ENCODE peak calls at places on chromosomes 6 and 20, in four cellular contexts. B is mesenchymal stem cell, N is neural progenitor cell, E is HCT116. H is an unnamed sample.

GRCh38 chr20:38453941-38454340 is 18.7 kb upstream of the RALGAPB start:
- DNase-seq in N (no peak), B (no peak), E (no peak), H (no peak)

GRCh38 chr6:36432151-36432633 is 10.5 kb downstream of the PXT1 start:
- DNase-seq in B (peak; percentile 12), N (no peak), E (no peak), H (no peak)

GRCh38 chr6:36128793-36129192 is 1.5 kb upstream of the MAPK13 start:
- DNase-seq in B (no peak), E (no peak), N (no peak), H (no peak)

GRCh38 chr20:19285424-19285823 is 73.0 kb downstream of the SLC24A3 start:
- DNase-seq in N (no peak), E (no peak), B (no peak), H (no peak)

GRCh38 chr6:34723203-34723602 is 26.6 kb upstream of the ILRUN start:
- DNase-seq in B (peak; percentile 86), N (no peak), E (no peak), H (no peak)

GRCh38 chr20:2301164-2301622 is 5.4 kb downstream of the TGM3 start:
- DNase-seq in N (no peak), E (no peak), B (peak; percentile 50), H (no peak)

GRCh38 chr6:11722805-11723631 is 55.6 kb downstream of the ADTRP start:
- DNase-seq in B (no peak), N (no peak), E (no peak), H (no peak)

GRCh38 chr6:56916849-56917551 is 37.9 kb upstream of the BEND6 start:
- DNase-seq in B (no peak), E (no peak), N (no peak), H (no peak)

GRCh38 chr6:38024908-38025307 is 205.4 kb downstream of the ZFAND3 start:
- DNase-seq in E (no peak), N (no peak), B (no peak), H (no peak)

GRCh38 chr20:11366660-11367059 is 551.0 kb upstream of the BTBD3 start:
- DNase-seq in N (no peak), E (no peak), B (no peak), H (no peak)

GRCh38 chr20:24531202-24531601 is 61.8 kb downstream of the SYNDIG1 start:
- DNase-seq in B (no peak), N (no peak), E (no peak), H (peak; percentile 14)

GRCh38 chr20:54119744-54120143 is 49.4 kb upstream of the BCAS1 start:
- DNase-seq in E (no peak), N (no peak), B (no peak), H (no peak)

GRCh38 chr6:105536961-105537360 is 134.1 kb upstream of the PREP start:
- DNase-seq in N (peak; percentile 35), B (no peak), E (no peak), H (no peak)

GRCh38 chr20:47686545-47686944 is 98.7 kb downstream of the SULF2 start:
- DNase-seq in E (no peak), N (no peak), B (peak; percentile 55), H (no peak)

GRCh38 chr6:11585426-11586016 is 48.0 kb downstream of the TMEM170B start:
- DNase-seq in N (peak; percentile 56), E (peak; percentile 44), B (peak; percentile 74), H (no peak)

GRCh38 chr6:21742238-21742660 is 148.7 kb downstream of the SOX4 start:
- DNase-seq in N (no peak), E (peak; percentile 75), B (peak; percentile 91), H (peak; percentile 31)

GRCh38 chr6:160973856-160974255 is 17.7 kb upstream of the MAP3K4 start:
- DNase-seq in E (no peak), N (no peak), B (peak; percentile 57), H (peak; percentile 75)

GRCh38 chr20:3744806-3745685 is 12.6 kb downstream of the HSPA12B start:
- DNase-seq in B (peak; percentile 81), E (peak; percentile 88), N (peak; percentile 95), H (no peak)

GRCh38 chr20:59824711-59825562 is 108.5 kb downstream of the SYCP2 start:
- DNase-seq in N (no peak), E (no peak), B (no peak), H (peak; percentile 60)

GRCh38 chr6:31227143-31227542 is 44.7 kb downstream of the HLA-C start:
- DNase-seq in B (no peak), E (no peak), N (no peak), H (no peak)

GRCh38 chr20:36474563-36474962 is 66.8 kb upstream of the MYL9 start:
- DNase-seq in B (no peak), N (no peak), E (no peak), H (no peak)

GRCh38 chr6:33589723-33590530 is 9.9 kb upstream of the BAK1 start:
- DNase-seq in B (peak; percentile 84), E (peak; percentile 87), N (peak; percentile 85), H (no peak)

GRCh38 chr6:32700391-32701040 is 34.1 kb upstream of the HLA-DQB1 start:
- DNase-seq in B (peak; percentile 73), N (peak; percentile 77), E (peak; percentile 61), H (no peak)

GRCh38 chr20:2767768-2768631 is 32.4 kb downstream of the CPXM1 start:
- DNase-seq in B (no peak), E (no peak), N (no peak), H (no peak)

GRCh38 chr6:31834704-31835375 is 7.3 kb downstream of the HSPA1B start:
- DNase-seq in N (peak; percentile 76), E (peak; percentile 51), B (no peak), H (peak; percentile 96)

GRCh38 chr6:22756365-22756764 is 187.0 kb downstream of the HDGFL1 start:
- DNase-seq in N (no peak), B (peak; percentile 37), E (no peak), H (no peak)

GRCh38 chr6:12587096-12587495 is 129.5 kb upstream of the PHACTR1 start:
- DNase-seq in N (no peak), E (no peak), B (peak; percentile 19), H (no peak)

GRCh38 chr20:34954905-34955231 is 738 bp downstream of the GSS start:
- DNase-seq in E (peak; percentile 13), N (no peak), B (no peak), H (no peak)

GRCh38 chr6:40326689-40327404 is 260.3 kb downstream of the LRFN2 start:
- DNase-seq in B (no peak), E (no peak), N (no peak), H (no peak)

GRCh38 chr6:31125586-31126363 is 5.5 kb upstream of the CDSN start:
- DNase-seq in N (no peak), B (peak; percentile 77), E (no peak), H (no peak)

GRCh38 chr6:41288025-41288777 is 1.7 kb upstream of the TREM1 start:
- DNase-seq in B (peak; percentile 69), E (no peak), N (no peak), H (peak; percentile 37)

GRCh38 chr20:38152175-38153010 is 12.7 kb downstream of the TGM2 start:
- DNase-seq in B (peak; percentile 61), E (no peak), N (no peak), H (peak; percentile 94)

GRCh38 chr20:62602550-62602949 is 39.8 kb upstream of the SLCO4A1 start:
- DNase-seq in E (no peak), N (no peak), B (no peak), H (no peak)

GRCh38 chr20:48002517-48002970 is 217.3 kb upstream of the SULF2 start:
- DNase-seq in B (no peak), N (no peak), E (no peak), H (no peak)

GRCh38 chr6:111810321-111811235 is 62.7 kb downstream of the FYN start:
- DNase-seq in N (no peak), B (no peak), E (no peak), H (no peak)

GRCh38 chr6:118551673-118552063 is 3.6 kb downstream of the PLN start:
- DNase-seq in B (peak; percentile 63), N (no peak), E (no peak), H (no peak)

GRCh38 chr6:79898076-79898475 is 49.3 kb downstream of the ELOVL4 start:
- DNase-seq in B (no peak), E (no peak), N (no peak), H (no peak)

GRCh38 chr6:71480577-71480976 is 192.0 kb downstream of the OGFRL1 start:
- DNase-seq in B (no peak), N (no peak), E (no peak), H (no peak)

GRCh38 chr6:71486466-71486865 is 197.9 kb downstream of the OGFRL1 start:
- DNase-seq in N (no peak), B (peak; percentile 40), E (no peak), H (no peak)

GRCh38 chr6:71481801-71482200 is 193.2 kb downstream of the OGFRL1 start:
- DNase-seq in E (no peak), N (no peak), B (no peak), H (no peak)

GRCh38 chr6:71481021-71481420 is 192.4 kb downstream of the OGFRL1 start:
- DNase-seq in B (no peak), N (no peak), E (no peak), H (no peak)

GRCh38 chr6:71482742-71483141 is 194.1 kb downstream of the OGFRL1 start:
- DNase-seq in N (no peak), B (no peak), E (no peak), H (no peak)
- H3K4me1 ChIP-seq in N (peaks cover 11% of the 10 kb centered on the region), B (no peaks in the 10 kb centered on the region), E (peaks cover 9% of the 10 kb centered on the region), H (peaks cover 27% of the 10 kb centered on the region)

GRCh38 chr6:167669870-167670802 is 156.6 kb upstream of the AFDN start:
- DNase-seq in E (no peak), N (no peak), B (no peak), H (no peak)

GRCh38 chr6:167668019-167668753 is 158.5 kb upstream of the AFDN start:
- DNase-seq in E (no peak), B (peak; percentile 45), N (peak; percentile 59), H (no peak)

GRCh38 chr6:167668754-167669552 is 157.8 kb upstream of the AFDN start:
- DNase-seq in N (no peak), B (no peak), E (no peak), H (no peak)

GRCh38 chr6:167670938-167671338 is 155.8 kb upstream of the AFDN start:
- DNase-seq in E (no peak), B (no peak), N (no peak), H (no peak)

DNA sequence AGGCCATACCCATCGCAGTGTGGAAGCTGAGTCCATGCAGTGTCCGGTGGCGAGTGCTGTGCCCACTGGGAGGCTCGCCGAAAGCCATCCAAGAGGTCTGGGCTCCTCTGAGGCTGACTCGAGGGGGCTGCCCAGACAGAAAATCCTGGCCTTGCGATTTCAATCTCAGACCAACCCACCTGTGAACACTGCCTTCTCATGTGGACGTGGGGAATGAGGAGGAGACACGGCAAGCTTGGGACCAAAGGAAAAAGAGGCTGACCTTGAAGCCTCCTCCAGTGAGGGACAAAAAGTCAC is 157.2 kb upstream of the AFDN start:
- DNase-seq in B (no peak), N (no peak), E (no peak), H (no peak)
- H3K4me1 ChIP-seq in B (no peaks in the 10 kb centered on the region), N (peaks cover 19% of the 10 kb centered on the region), E (no peaks in the 10 kb centered on the region), H (no peaks in the 10 kb centered on the region)

GRCh38 chr6:47727391-47727790 is 29.0 kb downstream of the ADGRF4 start:
- DNase-seq in E (no peak), B (peak; percentile 87), N (no peak), H (no peak)
- H3K4me1 ChIP-seq in E (peaks cover 9% of the 10 kb centered on the region), B (no peaks in the 10 kb centered on the region), N (no peaks in the 10 kb centered on the region), H (no peaks in the 10 kb centered on the region)

DNA sequence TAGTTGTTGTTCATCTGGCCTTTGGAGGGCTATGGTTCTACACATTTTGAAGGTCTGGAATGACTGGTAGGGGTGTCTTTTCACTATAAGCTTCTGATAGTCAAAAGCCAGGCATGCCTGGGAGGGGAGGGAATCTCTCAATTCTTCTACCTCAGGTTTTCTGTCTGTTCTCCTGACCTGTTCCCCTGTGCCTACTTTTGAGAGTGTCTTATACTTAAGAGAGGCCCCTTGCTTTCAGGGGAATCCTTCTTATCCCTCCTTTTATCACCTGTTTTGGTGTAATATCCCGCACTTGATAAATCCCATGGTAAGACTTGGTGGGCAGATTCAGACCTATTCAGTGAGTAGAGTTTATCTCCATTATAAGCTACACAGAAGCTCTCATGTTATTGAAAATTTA is 10.4 kb upstream of the SLC13A3 start:
- DNase-seq in N (no peak), B (no peak), E (no peak), H (no peak)
- H3K4me1 ChIP-seq in N (no peaks in the 10 kb centered on the region), B (no peaks in the 10 kb centered on the region), E (no peaks in the 10 kb centered on the region), H (no peaks in the 10 kb centered on the region)

H was measured in esophagus muscularis mucosa.